ENCODE peak calls at places on chromosomes 11 and 22, in five cellular contexts. O, G, T, L and X are unnamed samples.

GRCh38 chr22:23767673-23768548 is at the start of gene CHCHD10:
- DNase-seq in G (peak), L (peak), O (peak), T (peak), X (peak)

GRCh38 chr11:120272303-120272702 is 32.4 kb downstream of the POU2F3 start:
- DNase-seq in L (no peak), G (no peak), O (peak), T (no peak), X (no peak)

GRCh38 chr11:30197869-30198268 is 32.9 kb upstream of the FSHB start:
- DNase-seq in O (no peak), L (no peak), G (no peak), T (no peak), X (no peak)

GRCh38 chr11:63738720-63739360 is 29.7 kb downstream of the ZFTA start:
- DNase-seq in O (peak), T (no peak), L (peak), G (peak), X (peak)

GRCh38 chr11:12164061-12165014 is 53.9 kb downstream of the MICAL2 start:
- DNase-seq in G (no peak), L (no peak), O (peak), T (no peak), X (no peak)

GRCh38 chr11:79438631-79439429 is 2.0 kb downstream of the TENM4 start:
- DNase-seq in G (no peak), O (no peak), T (no peak), L (peak), X (no peak)

GRCh38 chr11:133070790-133071189 is 461.5 kb downstream of the OPCML start:
- DNase-seq in T (no peak), G (no peak), L (no peak), O (no peak), X (no peak)

GRCh38 chr11:83185767-83186166 is 7.7 kb upstream of the ANKRD42 start:
- DNase-seq in T (no peak), G (no peak), L (no peak), O (no peak), X (no peak)

GRCh38 chr11:12537778-12538401 is 136.3 kb upstream of the TEAD1 start:
- DNase-seq in G (no peak), T (no peak), O (no peak), L (peak), X (no peak)

GRCh38 chr11:134754823-134755198 is 342.8 kb upstream of the B3GAT1 start:
- DNase-seq in G (no peak), T (no peak), O (no peak), L (no peak), X (no peak)

GRCh38 chr11:20913113-20913512 is 243.7 kb downstream of the NELL1 start:
- DNase-seq in T (no peak), O (no peak), G (no peak), L (no peak), X (no peak)

GRCh38 chr11:93498099-93499040 is 44.8 kb downstream of the SMCO4 start:
- DNase-seq in L (no peak), T (no peak), G (no peak), O (peak), X (no peak)

GRCh38 chr11:61480936-61481335 is 27.6 kb upstream of the LRRC10B start:
- DNase-seq in T (no peak), O (no peak), L (no peak), G (no peak), X (no peak)

GRCh38 chr11:6888830-6889229 is 3.5 kb downstream of the OR2D2 start:
- DNase-seq in G (no peak), O (no peak), T (no peak), L (no peak), X (no peak)

GRCh38 chr22:36042240-36042639 is 13.6 kb upstream of the RBFOX2 start:
- DNase-seq in G (no peak), T (no peak), L (no peak), O (no peak), X (no peak)

GRCh38 chr11:71383461-71383860 is 64.7 kb downstream of the DHCR7 start:
- DNase-seq in O (no peak), G (no peak), T (peak), L (no peak), X (no peak)

GRCh38 chr11:64489831-64490441 is 101.1 kb upstream of the SLC22A12 start:
- DNase-seq in L (peak), G (no peak), O (peak), T (peak), X (no peak)

GRCh38 chr11:81673001-81673400 is 1060.7 kb downstream of the FAM181B start:
- DNase-seq in G (no peak), L (no peak), O (no peak), T (no peak), X (no peak)

GRCh38 chr22:27650985-27651384 is 150.6 kb downstream of the MN1 start:
- DNase-seq in O (no peak), T (no peak), L (no peak), G (no peak), X (no peak)

GRCh38 chr11:2440646-2441045 is 3.7 kb downstream of the TRPM5 start:
- DNase-seq in T (no peak), O (no peak), G (no peak), L (no peak), X (no peak)

GRCh38 chr22:23223566-23224317 is 43.4 kb downstream of the BCR start:
- DNase-seq in G (no peak), T (no peak), L (no peak), O (no peak), X (no peak)

GRCh38 chr11:75313457-75314272 is 37.8 kb downstream of the ARRB1 start:
- DNase-seq in T (no peak), L (peak), O (peak), G (no peak), X (no peak)

GRCh38 chr11:10298342-10298741 is 4.3 kb upstream of the SBF2 start:
- DNase-seq in L (no peak), O (peak), G (no peak), T (peak), X (no peak)

GRCh38 chr11:6587360-6587953 is 16.0 kb downstream of the RRP8 start:
- DNase-seq in G (no peak), O (no peak), T (no peak), L (no peak), X (no peak)

GRCh38 chr11:12411806-12412727 is 34.7 kb downstream of the PARVA start:
- DNase-seq in T (no peak), O (peak), G (no peak), L (peak), X (no peak)

GRCh38 chr11:2271077-2271326 is 614 bp upstream of the ASCL2 start:
- DNase-seq in T (no peak), G (no peak), O (no peak), L (no peak), X (peak)

GRCh38 chr11:31796523-31797226 is 14.4 kb downstream of the PAX6 start:
- DNase-seq in O (no peak), G (no peak), L (no peak), T (no peak), X (no peak)

GRCh38 chr22:41974691-41975290 is 5.5 kb downstream of the SEPTIN3 start:
- DNase-seq in O (no peak), G (no peak), L (no peak), T (no peak), X (no peak)